ENCODE peak calls at places on chromosomes 2 and 18, in ten cellular contexts. One of them, this sample, is unnamed.

GRCh38 chr2:160052524-160052923 is 9.9 kb downstream of the PLA2R1 start:
- DNase-seq in HepG2: no peak
- DNase-seq in ovary: no peak
- DNase-seq in K562: no peak
- DNase-seq in tibial nerve: no peak
- DNase-seq in suprapubic skin: no peak
- DNase-seq in lower leg skin: no peak
- DNase-seq in sigmoid colon: no peak
- DNase-seq in NB4: no peak
- DNase-seq in endothelial cell of umbilical vein: peak; percentile 39
- DNase-seq in this sample: no peak

GRCh38 chr2:2107140-2107539 is 223.9 kb downstream of the MYT1L start:
- DNase-seq in sigmoid colon: no peak
- DNase-seq in HepG2: no peak
- DNase-seq in tibial nerve: no peak
- DNase-seq in NB4: no peak
- DNase-seq in endothelial cell of umbilical vein: no peak
- DNase-seq in K562: no peak
- DNase-seq in ovary: no peak
- DNase-seq in suprapubic skin: no peak
- DNase-seq in lower leg skin: no peak
- DNase-seq in this sample: no peak

GRCh38 chr2:188819011-188819410 is 155.2 kb upstream of the COL3A1 start:
- DNase-seq in ovary: no peak
- DNase-seq in K562: no peak
- DNase-seq in HepG2: no peak
- DNase-seq in suprapubic skin: no peak
- DNase-seq in tibial nerve: no peak
- DNase-seq in sigmoid colon: no peak
- DNase-seq in NB4: no peak
- DNase-seq in endothelial cell of umbilical vein: no peak
- DNase-seq in lower leg skin: no peak
- DNase-seq in this sample: no peak

GRCh38 chr2:43223412-43224040 is 2.9 kb downstream of the ZFP36L2 start:
- DNase-seq in sigmoid colon: no peak
- DNase-seq in NB4: peak; percentile 65
- DNase-seq in endothelial cell of umbilical vein: peak; percentile 45
- DNase-seq in lower leg skin: no peak
- DNase-seq in HepG2: no peak
- DNase-seq in tibial nerve: no peak
- DNase-seq in suprapubic skin: no peak
- DNase-seq in ovary: no peak
- DNase-seq in K562: no peak
- DNase-seq in this sample: no peak

GRCh38 chr2:96409543-96410184 is 74.1 kb downstream of the NCAPH start:
- DNase-seq in ovary: peak; percentile 46
- DNase-seq in K562: no peak
- DNase-seq in NB4: no peak
- DNase-seq in suprapubic skin: no peak
- DNase-seq in tibial nerve: no peak
- DNase-seq in HepG2: no peak
- DNase-seq in sigmoid colon: no peak
- DNase-seq in lower leg skin: peak; percentile 83
- DNase-seq in endothelial cell of umbilical vein: no peak
- DNase-seq in this sample: peak; percentile 66

GRCh38 chr18:57353940-57354461 is 1.6 kb downstream of the ST8SIA3 start:
- DNase-seq in ovary: peak; percentile 24
- DNase-seq in K562: peak; percentile 52
- DNase-seq in endothelial cell of umbilical vein: peak; percentile 22
- DNase-seq in suprapubic skin: no peak
- DNase-seq in HepG2: peak; percentile 2
- DNase-seq in tibial nerve: no peak
- DNase-seq in NB4: no peak
- DNase-seq in lower leg skin: no peak
- DNase-seq in sigmoid colon: no peak
- DNase-seq in this sample: peak; percentile 37

GRCh38 chr2:31957748-31958717 is 52.8 kb downstream of the MEMO1 start:
- DNase-seq in NB4: no peak
- DNase-seq in K562: no peak
- DNase-seq in lower leg skin: no peak
- DNase-seq in tibial nerve: no peak
- DNase-seq in endothelial cell of umbilical vein: no peak
- DNase-seq in HepG2: no peak
- DNase-seq in sigmoid colon: no peak
- DNase-seq in ovary: no peak
- DNase-seq in suprapubic skin: no peak
- DNase-seq in this sample: no peak

GRCh38 chr2:37650548-37651101 is 20.8 kb downstream of the CDC42EP3 start:
- DNase-seq in endothelial cell of umbilical vein: no peak
- DNase-seq in ovary: no peak
- DNase-seq in HepG2: no peak
- DNase-seq in NB4: no peak
- DNase-seq in suprapubic skin: no peak
- DNase-seq in K562: no peak
- DNase-seq in lower leg skin: no peak
- DNase-seq in tibial nerve: no peak
- DNase-seq in sigmoid colon: no peak
- DNase-seq in this sample: no peak

GRCh38 chr2:166410828-166411472 is 35.2 kb upstream of the SCN9A start:
- DNase-seq in suprapubic skin: no peak
- DNase-seq in lower leg skin: no peak
- DNase-seq in NB4: peak; percentile 3
- DNase-seq in HepG2: peak; percentile 31
- DNase-seq in tibial nerve: no peak
- DNase-seq in ovary: no peak
- DNase-seq in K562: no peak
- DNase-seq in endothelial cell of umbilical vein: peak; percentile 61
- DNase-seq in sigmoid colon: no peak
- DNase-seq in this sample: no peak

GRCh38 chr18:12654971-12655370 is 2.9 kb downstream of the SPIRE1 start:
- DNase-seq in lower leg skin: no peak
- DNase-seq in K562: no peak
- DNase-seq in ovary: no peak
- DNase-seq in suprapubic skin: no peak
- DNase-seq in tibial nerve: no peak
- DNase-seq in endothelial cell of umbilical vein: no peak
- DNase-seq in NB4: no peak
- DNase-seq in sigmoid colon: no peak
- DNase-seq in HepG2: no peak
- DNase-seq in this sample: no peak

GRCh38 chr2:65530547-65531320 is 98.3 kb upstream of the SPRED2 start:
- DNase-seq in tibial nerve: no peak
- DNase-seq in lower leg skin: peak; percentile 45
- DNase-seq in ovary: no peak
- DNase-seq in suprapubic skin: no peak
- DNase-seq in NB4: no peak
- DNase-seq in HepG2: no peak
- DNase-seq in endothelial cell of umbilical vein: no peak
- DNase-seq in K562: no peak
- DNase-seq in sigmoid colon: no peak
- DNase-seq in this sample: no peak

GRCh38 chr18:9874730-9875129 is 11.0 kb upstream of the TXNDC2 start:
- DNase-seq in suprapubic skin: no peak
- DNase-seq in endothelial cell of umbilical vein: peak; percentile 28
- DNase-seq in K562: no peak
- DNase-seq in NB4: no peak
- DNase-seq in HepG2: no peak
- DNase-seq in ovary: no peak
- DNase-seq in lower leg skin: no peak
- DNase-seq in tibial nerve: no peak
- DNase-seq in sigmoid colon: no peak
- DNase-seq in this sample: no peak

GRCh38 chr2:235595420-235596010 is 101.7 kb downstream of the AGAP1 start:
- DNase-seq in HepG2: peak; percentile 68
- DNase-seq in endothelial cell of umbilical vein: peak; percentile 85
- DNase-seq in K562: peak; percentile 54
- DNase-seq in ovary: peak; percentile 76
- DNase-seq in suprapubic skin: peak; percentile 87
- DNase-seq in tibial nerve: peak; percentile 75
- DNase-seq in NB4: peak; percentile 79
- DNase-seq in sigmoid colon: peak; percentile 87
- DNase-seq in lower leg skin: peak; percentile 95
- DNase-seq in this sample: peak; percentile 59

GRCh38 chr2:121455438-121455837 is 75.2 kb upstream of the RNU4ATAC start:
- DNase-seq in sigmoid colon: no peak
- DNase-seq in K562: no peak
- DNase-seq in NB4: no peak
- DNase-seq in endothelial cell of umbilical vein: no peak
- DNase-seq in lower leg skin: no peak
- DNase-seq in HepG2: no peak
- DNase-seq in suprapubic skin: no peak
- DNase-seq in tibial nerve: no peak
- DNase-seq in ovary: no peak
- DNase-seq in this sample: no peak

GRCh38 chr2:219457784-219458369 is 23.2 kb downstream of the SPEG start:
- DNase-seq in ovary: no peak
- DNase-seq in endothelial cell of umbilical vein: no peak
- DNase-seq in NB4: peak; percentile 77
- DNase-seq in sigmoid colon: no peak
- DNase-seq in K562: peak; percentile 33
- DNase-seq in suprapubic skin: no peak
- DNase-seq in lower leg skin: no peak
- DNase-seq in tibial nerve: no peak
- DNase-seq in HepG2: no peak
- DNase-seq in this sample: no peak

GRCh38 chr18:45149712-45150111 is 465.6 kb upstream of the SLC14A2 start:
- DNase-seq in lower leg skin: no peak
- DNase-seq in suprapubic skin: no peak
- DNase-seq in tibial nerve: no peak
- DNase-seq in ovary: no peak
- DNase-seq in sigmoid colon: no peak
- DNase-seq in K562: no peak
- DNase-seq in endothelial cell of umbilical vein: no peak
- DNase-seq in HepG2: no peak
- DNase-seq in NB4: no peak
- DNase-seq in this sample: no peak

GRCh38 chr2:128341621-128342020 is 23.0 kb upstream of the HS6ST1 start:
- DNase-seq in sigmoid colon: no peak
- DNase-seq in suprapubic skin: no peak
- DNase-seq in NB4: no peak
- DNase-seq in lower leg skin: no peak
- DNase-seq in HepG2: no peak
- DNase-seq in tibial nerve: no peak
- DNase-seq in K562: no peak
- DNase-seq in ovary: no peak
- DNase-seq in endothelial cell of umbilical vein: no peak
- DNase-seq in this sample: no peak

GRCh38 chr2:122389694-122390093 is 634.2 kb downstream of the TSN start:
- DNase-seq in ovary: no peak
- DNase-seq in K562: no peak
- DNase-seq in tibial nerve: no peak
- DNase-seq in sigmoid colon: no peak
- DNase-seq in endothelial cell of umbilical vein: no peak
- DNase-seq in lower leg skin: no peak
- DNase-seq in NB4: no peak
- DNase-seq in HepG2: no peak
- DNase-seq in suprapubic skin: no peak
- DNase-seq in this sample: no peak

GRCh38 chr2:150484461-150484931 is 3.0 kb downstream of the RND3 start:
- DNase-seq in NB4: no peak
- DNase-seq in endothelial cell of umbilical vein: peak; percentile 37
- DNase-seq in lower leg skin: peak; percentile 83
- DNase-seq in ovary: no peak
- DNase-seq in sigmoid colon: peak; percentile 65
- DNase-seq in K562: no peak
- DNase-seq in tibial nerve: no peak
- DNase-seq in suprapubic skin: no peak
- DNase-seq in HepG2: no peak
- DNase-seq in this sample: no peak

GRCh38 chr2:216147172-216148131 is 38.3 kb downstream of the XRCC5 start:
- DNase-seq in HepG2: no peak
- DNase-seq in ovary: no peak
- DNase-seq in tibial nerve: no peak
- DNase-seq in lower leg skin: no peak
- DNase-seq in sigmoid colon: no peak
- DNase-seq in endothelial cell of umbilical vein: no peak
- DNase-seq in K562: no peak
- DNase-seq in suprapubic skin: no peak
- DNase-seq in NB4: no peak
- DNase-seq in this sample: no peak
- TF ChIP-seq POLR2A in HepG2: no peak
- TF ChIP-seq POLR2A in ovary: no peak
- TF ChIP-seq POLR2A in tibial nerve: no peak
- TF ChIP-seq POLR2A in lower leg skin: no peak
- TF ChIP-seq POLR2A in sigmoid colon: no peak
- TF ChIP-seq POLR2A in endothelial cell of umbilical vein: no peak
- TF ChIP-seq POLR2A in K562: peak; percentile 40
- TF ChIP-seq POLR2A in suprapubic skin: no peak
- TF ChIP-seq POLR2A in NB4: no peak
- TF ChIP-seq POLR2A in this sample: no peak

GRCh38 chr2:56295666-56296065 is 111.9 kb downstream of the CCDC85A start:
- DNase-seq in sigmoid colon: no peak
- DNase-seq in K562: no peak
- DNase-seq in tibial nerve: no peak
- DNase-seq in lower leg skin: no peak
- DNase-seq in ovary: no peak
- DNase-seq in NB4: no peak
- DNase-seq in HepG2: no peak
- DNase-seq in endothelial cell of umbilical vein: no peak
- DNase-seq in suprapubic skin: no peak
- DNase-seq in this sample: no peak
- TF ChIP-seq POLR2A in sigmoid colon: no peak
- TF ChIP-seq POLR2A in K562: no peak
- TF ChIP-seq POLR2A in tibial nerve: no peak
- TF ChIP-seq POLR2A in lower leg skin: no peak
- TF ChIP-seq POLR2A in ovary: no peak
- TF ChIP-seq POLR2A in NB4: no peak
- TF ChIP-seq POLR2A in HepG2: no peak
- TF ChIP-seq POLR2A in endothelial cell of umbilical vein: no peak
- TF ChIP-seq POLR2A in suprapubic skin: no peak
- TF ChIP-seq POLR2A in this sample: no peak

GRCh38 chr2:95399061-95399460 is 3.4 kb upstream of the FAHD2A start:
- DNase-seq in ovary: no peak
- DNase-seq in lower leg skin: no peak
- DNase-seq in HepG2: no peak
- DNase-seq in endothelial cell of umbilical vein: no peak
- DNase-seq in tibial nerve: no peak
- DNase-seq in NB4: no peak
- DNase-seq in sigmoid colon: no peak
- DNase-seq in K562: no peak
- DNase-seq in suprapubic skin: no peak
- DNase-seq in this sample: no peak

GRCh38 chr2:95401480-95401879 is 1.0 kb upstream of the FAHD2A start:
- DNase-seq in endothelial cell of umbilical vein: no peak
- DNase-seq in ovary: no peak
- DNase-seq in K562: no peak
- DNase-seq in NB4: no peak
- DNase-seq in lower leg skin: no peak
- DNase-seq in tibial nerve: no peak
- DNase-seq in sigmoid colon: no peak
- DNase-seq in HepG2: no peak
- DNase-seq in suprapubic skin: no peak
- DNase-seq in this sample: no peak

GRCh38 chr2:95402370-95403203 is at the start of gene FAHD2A:
- DNase-seq in tibial nerve: peak; percentile 95
- DNase-seq in sigmoid colon: peak; percentile 98
- DNase-seq in K562: peak; percentile 98
- DNase-seq in suprapubic skin: peak; percentile 97
- DNase-seq in ovary: peak; percentile 96
- DNase-seq in lower leg skin: peak; percentile 99
- DNase-seq in HepG2: peak; percentile 89
- DNase-seq in endothelial cell of umbilical vein: peak; percentile 88
- DNase-seq in NB4: peak; percentile 94
- DNase-seq in this sample: peak; percentile 98
- TF ChIP-seq POLR2A in tibial nerve: peak; percentile 71
- TF ChIP-seq POLR2A in sigmoid colon: peak; percentile 75
- TF ChIP-seq POLR2A in K562: peak; percentile 92
- TF ChIP-seq POLR2A in suprapubic skin: peak; percentile 27
- TF ChIP-seq POLR2A in ovary: peak; percentile 60
- TF ChIP-seq POLR2A in lower leg skin: no peak
- TF ChIP-seq POLR2A in HepG2: peak; percentile 94
- TF ChIP-seq POLR2A in endothelial cell of umbilical vein: peak; percentile 85
- TF ChIP-seq POLR2A in NB4: peak; percentile 70
- TF ChIP-seq POLR2A in this sample: peak; percentile 93

GRCh38 chr2:201182650-201183372 is at the start of gene CASP10:
- DNase-seq in ovary: no peak
- DNase-seq in NB4: peak; percentile 87
- DNase-seq in sigmoid colon: no peak
- DNase-seq in suprapubic skin: no peak
- DNase-seq in endothelial cell of umbilical vein: peak; percentile 95
- DNase-seq in lower leg skin: no peak
- DNase-seq in K562: peak; percentile 72
- DNase-seq in tibial nerve: no peak
- DNase-seq in HepG2: peak; percentile 94
- DNase-seq in this sample: peak; percentile 24
- TF ChIP-seq POLR2A in ovary: no peak
- TF ChIP-seq POLR2A in NB4: peak; percentile 40
- TF ChIP-seq POLR2A in sigmoid colon: peak; percentile 46
- TF ChIP-seq POLR2A in suprapubic skin: no peak
- TF ChIP-seq POLR2A in endothelial cell of umbilical vein: peak; percentile 91
- TF ChIP-seq POLR2A in lower leg skin: no peak
- TF ChIP-seq POLR2A in K562: peak; percentile 82
- TF ChIP-seq POLR2A in tibial nerve: no peak
- TF ChIP-seq POLR2A in HepG2: peak; percentile 88
- TF ChIP-seq POLR2A in this sample: peak; percentile 27

This sample was measured in body of pancreas.